ENCODE peak calls at places on chromosomes 11 and 22, in five cellular contexts. One of them, this sample, is unnamed.

GRCh38 chr11:45185228-45185729 is 38.8 kb downstream of the PRDM11 start:
- DNase-seq in AG04450: no peak
- DNase-seq in ovary: no peak
- DNase-seq in amniotic stem cell: no peak
- DNase-seq in activated B cell treated with CpG ODN at 0.5 μM for 24 hours: no peak
- DNase-seq in this sample: no peak

GRCh38 chr22:46147471-46148267 is 2.7 kb upstream of the PPARA start:
- DNase-seq in ovary: peak; percentile 55
- DNase-seq in amniotic stem cell: no peak
- DNase-seq in AG04450: no peak
- DNase-seq in activated B cell treated with CpG ODN at 0.5 μM for 24 hours: no peak
- DNase-seq in this sample: no peak

GRCh38 chr11:235998-236773 is at the start of gene SIRT3:
- DNase-seq in ovary: peak; percentile 79
- DNase-seq in activated B cell treated with CpG ODN at 0.5 μM for 24 hours: peak; percentile 76
- DNase-seq in AG04450: peak; percentile 21
- DNase-seq in amniotic stem cell: peak; percentile 49
- DNase-seq in this sample: no peak

GRCh38 chr22:49642331-49642730 is 185.3 kb downstream of the BRD1 start:
- DNase-seq in amniotic stem cell: no peak
- DNase-seq in ovary: no peak
- DNase-seq in activated B cell treated with CpG ODN at 0.5 μM for 24 hours: no peak
- DNase-seq in AG04450: no peak
- DNase-seq in this sample: no peak

GRCh38 chr11:114085965-114086364 is 26.5 kb downstream of the ZBTB16 start:
- DNase-seq in amniotic stem cell: no peak
- DNase-seq in AG04450: no peak
- DNase-seq in activated B cell treated with CpG ODN at 0.5 μM for 24 hours: no peak
- DNase-seq in ovary: no peak
- DNase-seq in this sample: no peak

GRCh38 chr11:14424096-14424495 is 65.1 kb upstream of the RRAS2 start:
- DNase-seq in amniotic stem cell: no peak
- DNase-seq in activated B cell treated with CpG ODN at 0.5 μM for 24 hours: no peak
- DNase-seq in ovary: no peak
- DNase-seq in AG04450: no peak
- DNase-seq in this sample: no peak

GRCh38 chr22:32803020-32803758 is 1.7 kb downstream of the TIMP3 start:
- DNase-seq in activated B cell treated with CpG ODN at 0.5 μM for 24 hours: no peak
- DNase-seq in amniotic stem cell: peak; percentile 57
- DNase-seq in ovary: no peak
- DNase-seq in AG04450: no peak
- DNase-seq in this sample: no peak

GRCh38 chr11:72263363-72263762 is 19.4 kb upstream of the PHOX2A start:
- DNase-seq in ovary: no peak
- DNase-seq in AG04450: peak; percentile 20
- DNase-seq in activated B cell treated with CpG ODN at 0.5 μM for 24 hours: no peak
- DNase-seq in amniotic stem cell: no peak
- DNase-seq in this sample: no peak

GRCh38 chr11:123054301-123055065 is 7.5 kb downstream of the HSPA8 start:
- DNase-seq in amniotic stem cell: peak; percentile 73
- DNase-seq in ovary: no peak
- DNase-seq in activated B cell treated with CpG ODN at 0.5 μM for 24 hours: no peak
- DNase-seq in AG04450: peak; percentile 39
- DNase-seq in this sample: peak; percentile 43

GRCh38 chr22:26656896-26657851 is at the start of gene MIAT:
- DNase-seq in activated B cell treated with CpG ODN at 0.5 μM for 24 hours: peak; percentile 35
- DNase-seq in ovary: no peak
- DNase-seq in amniotic stem cell: no peak
- DNase-seq in AG04450: no peak
- DNase-seq in this sample: no peak

GRCh38 chr22:22952531-22953295 is 65.1 kb downstream of the IGLL5 start:
- DNase-seq in ovary: no peak
- DNase-seq in activated B cell treated with CpG ODN at 0.5 μM for 24 hours: no peak
- DNase-seq in amniotic stem cell: no peak
- DNase-seq in AG04450: no peak
- DNase-seq in this sample: no peak

GRCh38 chr11:36034572-36035331 is 90.9 kb downstream of the LDLRAD3 start:
- DNase-seq in amniotic stem cell: peak; percentile 59
- DNase-seq in ovary: no peak
- DNase-seq in activated B cell treated with CpG ODN at 0.5 μM for 24 hours: no peak
- DNase-seq in AG04450: peak; percentile 70
- DNase-seq in this sample: no peak

GRCh38 chr22:42347281-42347824 is 76.9 kb upstream of the TCF20 start:
- DNase-seq in ovary: no peak
- DNase-seq in AG04450: no peak
- DNase-seq in amniotic stem cell: no peak
- DNase-seq in activated B cell treated with CpG ODN at 0.5 μM for 24 hours: no peak
- DNase-seq in this sample: no peak

GRCh38 chr22:40679964-40680818 is 907 bp downstream of the MCHR1 start:
- DNase-seq in AG04450: no peak
- DNase-seq in ovary: no peak
- DNase-seq in amniotic stem cell: no peak
- DNase-seq in activated B cell treated with CpG ODN at 0.5 μM for 24 hours: no peak
- DNase-seq in this sample: no peak

GRCh38 chr11:76030286-76030685 is 176.0 kb downstream of the WNT11 start:
- DNase-seq in AG04450: peak; percentile 30
- DNase-seq in amniotic stem cell: peak; percentile 43
- DNase-seq in ovary: no peak
- DNase-seq in activated B cell treated with CpG ODN at 0.5 μM for 24 hours: no peak
- DNase-seq in this sample: peak; percentile 57

GRCh38 chr22:40572976-40573375 is 63.5 kb downstream of the MRTFA start:
- DNase-seq in ovary: no peak
- DNase-seq in amniotic stem cell: no peak
- DNase-seq in activated B cell treated with CpG ODN at 0.5 μM for 24 hours: no peak
- DNase-seq in AG04450: no peak
- DNase-seq in this sample: no peak

GRCh38 chr11:120336641-120337132 is 474 bp downstream of the ARHGEF12 start:
- DNase-seq in ovary: peak; percentile 51
- DNase-seq in AG04450: no peak
- DNase-seq in amniotic stem cell: no peak
- DNase-seq in activated B cell treated with CpG ODN at 0.5 μM for 24 hours: no peak
- DNase-seq in this sample: no peak

GRCh38 chr11:68688881-68689280 is 4.5 kb downstream of the GAL start:
- DNase-seq in AG04450: no peak
- DNase-seq in amniotic stem cell: no peak
- DNase-seq in activated B cell treated with CpG ODN at 0.5 μM for 24 hours: no peak
- DNase-seq in ovary: no peak
- DNase-seq in this sample: no peak

GRCh38 chr11:120385110-120385509 is 48.9 kb downstream of the ARHGEF12 start:
- DNase-seq in AG04450: no peak
- DNase-seq in activated B cell treated with CpG ODN at 0.5 μM for 24 hours: no peak
- DNase-seq in ovary: no peak
- DNase-seq in amniotic stem cell: no peak
- DNase-seq in this sample: no peak

GRCh38 chr22:41197808-41198585 is 7.1 kb upstream of the L3MBTL2 start:
- DNase-seq in ovary: no peak
- DNase-seq in amniotic stem cell: no peak
- DNase-seq in AG04450: no peak
- DNase-seq in activated B cell treated with CpG ODN at 0.5 μM for 24 hours: no peak
- DNase-seq in this sample: no peak

GRCh38 chr11:68420171-68420570 is 40.4 kb upstream of the PPP6R3 start:
- DNase-seq in AG04450: no peak
- DNase-seq in activated B cell treated with CpG ODN at 0.5 μM for 24 hours: no peak
- DNase-seq in amniotic stem cell: no peak
- DNase-seq in ovary: no peak
- DNase-seq in this sample: no peak

GRCh38 chr11:19595840-19596751 is 116.5 kb upstream of the NAV2 start:
- DNase-seq in amniotic stem cell: peak; percentile 89
- DNase-seq in AG04450: peak; percentile 55
- DNase-seq in activated B cell treated with CpG ODN at 0.5 μM for 24 hours: no peak
- DNase-seq in ovary: no peak
- DNase-seq in this sample: peak; percentile 75

GRCh38 chr11:59582006-59582405 is 33.6 kb downstream of the OSBP start:
- DNase-seq in activated B cell treated with CpG ODN at 0.5 μM for 24 hours: no peak
- DNase-seq in ovary: no peak
- DNase-seq in AG04450: no peak
- DNase-seq in amniotic stem cell: no peak
- DNase-seq in this sample: no peak

GRCh38 chr22:27692243-27692642 is 109.3 kb downstream of the MN1 start:
- DNase-seq in amniotic stem cell: no peak
- DNase-seq in AG04450: no peak
- DNase-seq in ovary: no peak
- DNase-seq in activated B cell treated with CpG ODN at 0.5 μM for 24 hours: no peak
- DNase-seq in this sample: no peak

GRCh38 chr11:114296190-114296978 is at the start of gene NNMT:
- DNase-seq in amniotic stem cell: peak; percentile 81
- DNase-seq in activated B cell treated with CpG ODN at 0.5 μM for 24 hours: no peak
- DNase-seq in AG04450: peak; percentile 92
- DNase-seq in ovary: peak; percentile 45
- DNase-seq in this sample: no peak

GRCh38 chr11:29260939-29261705 is 755.7 kb downstream of the KCNA4 start:
- DNase-seq in ovary: no peak
- DNase-seq in AG04450: peak; percentile 18
- DNase-seq in amniotic stem cell: no peak
- DNase-seq in activated B cell treated with CpG ODN at 0.5 μM for 24 hours: no peak
- DNase-seq in this sample: no peak

GRCh38 chr11:38543311-38543710 is 1945.3 kb upstream of the RAG2 start:
- DNase-seq in activated B cell treated with CpG ODN at 0.5 μM for 24 hours: no peak
- DNase-seq in ovary: no peak
- DNase-seq in amniotic stem cell: no peak
- DNase-seq in AG04450: peak; percentile 21
- DNase-seq in this sample: no peak

GRCh38 chr11:101133190-101133589 is 3.6 kb upstream of the PGR start:
- DNase-seq in activated B cell treated with CpG ODN at 0.5 μM for 24 hours: no peak
- DNase-seq in ovary: no peak
- DNase-seq in amniotic stem cell: no peak
- DNase-seq in AG04450: no peak
- DNase-seq in this sample: no peak

GRCh38 chr11:46694095-46694494 is 6.3 kb downstream of the ARHGAP1 start:
- DNase-seq in AG04450: no peak
- DNase-seq in amniotic stem cell: no peak
- DNase-seq in ovary: no peak
- DNase-seq in activated B cell treated with CpG ODN at 0.5 μM for 24 hours: no peak
- DNase-seq in this sample: no peak

GRCh38 chr11:36264011-36264410 is 25.2 kb downstream of the COMMD9 start:
- DNase-seq in AG04450: no peak
- DNase-seq in activated B cell treated with CpG ODN at 0.5 μM for 24 hours: no peak
- DNase-seq in amniotic stem cell: no peak
- DNase-seq in ovary: no peak
- DNase-seq in this sample: no peak